ENCODE peak calls at places on chromosomes 3 and 15, in six cellular contexts. U is osteoblast, H is lung, M is colonic mucosa, S is body of pancreas, E is H1. Y is an unnamed sample. For H3K4me1, the result is how much of the 10 kb centered on the place peaks cover.

GRCh38 chr3:114299421-114299820 is 5.6 kb downstream of the TIGIT start:
- DNase-seq in U (peak), H (no peak), M (no peak), S (no peak), E (no peak), Y (no peak)

GRCh38 chr3:198088421-198088955 is 128.5 kb downstream of the LMLN start:
- DNase-seq in U (no peak), H (no peak), M (no peak), S (no peak), E (no peak), Y (no peak)

GRCh38 chr15:63942486-63943365 is 103.6 kb downstream of the DAPK2 start:
- DNase-seq in U (peak), H (no peak), M (peak), S (no peak), E (no peak), Y (no peak)

GRCh38 chr15:67080900-67081431 is 15.6 kb downstream of the SMAD3 start:
- DNase-seq in U (peak), H (peak), M (peak), S (peak), E (no peak), Y (no peak)

GRCh38 chr3:189902230-189903186 is 218.2 kb downstream of the P3H2 start:
- DNase-seq in U (no peak), H (no peak), M (no peak), S (no peak), E (no peak), Y (no peak)

GRCh38 chr3:161163297-161163696 is 57.8 kb upstream of the NMD3 start:
- DNase-seq in U (peak), H (no peak), M (no peak), S (no peak), E (no peak), Y (peak)

GRCh38 chr3:118501152-118501551 is 533.5 kb downstream of the IGSF11 start:
- DNase-seq in U (peak), H (peak), M (peak), S (peak), E (no peak), Y (no peak)

GRCh38 chr15:93109370-93110105 is 20.5 kb upstream of the RGMA start:
- DNase-seq in U (no peak), H (no peak), M (no peak), S (no peak), E (no peak), Y (no peak)

GRCh38 chr3:190345027-190345821 is 23.0 kb upstream of the CLDN1 start:
- DNase-seq in U (peak), H (no peak), M (no peak), S (peak), E (no peak), Y (peak)

GRCh38 chr15:27324871-27325270 is 353.9 kb downstream of the GABRG3 start:
- DNase-seq in U (no peak), H (no peak), M (no peak), S (no peak), E (no peak), Y (no peak)

GRCh38 chr15:36775209-36775608 is 195.8 kb downstream of the CDIN1 start:
- DNase-seq in U (no peak), H (no peak), M (no peak), S (no peak), E (no peak), Y (no peak)

GRCh38 chr3:20007960-20008359 is 4.1 kb downstream of the PP2D1 start:
- DNase-seq in U (no peak), H (no peak), M (no peak), S (no peak), E (no peak), Y (no peak)

GRCh38 chr15:64653757-64654156 is 121.6 kb downstream of the RBPMS2 start:
- DNase-seq in U (no peak), H (no peak), M (no peak), S (no peak), E (no peak), Y (no peak)

GRCh38 chr15:35932541-35932940 is 386.6 kb upstream of the DPH6 start:
- DNase-seq in U (no peak), H (no peak), M (no peak), S (no peak), E (no peak), Y (no peak)

GRCh38 chr3:188431553-188431952 is 277.6 kb downstream of the LPP start:
- DNase-seq in U (no peak), H (no peak), M (peak), S (no peak), E (no peak), Y (no peak)

GRCh38 chr3:196287066-196287404 is 491 bp downstream of the PCYT1A start:
- DNase-seq in U (no peak), H (peak), M (peak), S (no peak), E (no peak), Y (no peak)

GRCh38 chr3:61114316-61114953 is 136.8 kb downstream of the FHIT start:
- DNase-seq in U (no peak), H (no peak), M (no peak), S (peak), E (no peak), Y (no peak)

GRCh38 chr3:79606414-79606813 is 161.4 kb downstream of the ROBO1 start:
- DNase-seq in U (no peak), H (no peak), M (no peak), S (no peak), E (no peak), Y (no peak)

GRCh38 chr3:48619541-48620524 is 1.7 kb downstream of the TMEM89 start:
- DNase-seq in U (peak), H (no peak), M (no peak), S (peak), E (no peak), Y (no peak)

GRCh38 chr3:57230006-57230405 is 2.5 kb downstream of the APPL1 start:
- DNase-seq in U (peak), H (no peak), M (no peak), S (no peak), E (no peak), Y (no peak)

GRCh38 chr3:175073209-175073905 is 214.2 kb downstream of the NAALADL2 start:
- DNase-seq in U (no peak), H (no peak), M (no peak), S (no peak), E (no peak), Y (no peak)

GRCh38 chr3:9067352-9067975 is 104.2 kb upstream of the RAD18 start:
- DNase-seq in U (peak), H (peak), M (peak), S (peak), E (peak), Y (peak)

GRCh38 chr15:74421302-74422245 is 12.2 kb downstream of the SEMA7A start:
- DNase-seq in U (peak), H (no peak), M (no peak), S (no peak), E (no peak), Y (no peak)

GRCh38 chr3:113560845-113561623 is 28.7 kb downstream of the SIDT1 start:
- DNase-seq in U (no peak), H (no peak), M (no peak), S (no peak), E (no peak), Y (no peak)

GRCh38 chr3:84961492-84962255 is 2.9 kb downstream of the CADM2 start:
- DNase-seq in U (no peak), H (no peak), M (no peak), S (no peak), E (no peak), Y (no peak)

GRCh38 chr3:187722206-187722612 is 19.9 kb upstream of the RTP2 start:
- DNase-seq in U (no peak), H (no peak), M (no peak), S (no peak), E (no peak), Y (no peak)

GRCh38 chr3:139448104-139448503 is 28.2 kb downstream of the RBP2 start:
- DNase-seq in U (peak), H (no peak), M (no peak), S (peak), E (no peak), Y (no peak)

GRCh38 chr15:80999623-81000036 is 1.1 kb upstream of the TLNRD1 start:
- DNase-seq in U (no peak), H (no peak), M (peak), S (peak), E (no peak), Y (no peak)

GRCh38 chr3:155131104-155131503 is 51.0 kb downstream of the MME start:
- DNase-seq in U (peak), H (no peak), M (no peak), S (no peak), E (no peak), Y (no peak)

GRCh38 chr3:135214400-135214799 is 419.3 kb downstream of the EPHB1 start:
- DNase-seq in U (no peak), H (no peak), M (no peak), S (no peak), E (no peak), Y (no peak)

GRCh38 chr3:60268123-60268522 is 983.1 kb downstream of the FHIT start:
- DNase-seq in U (no peak), H (no peak), M (no peak), S (no peak), E (no peak), Y (no peak)

GRCh38 chr3:174253221-174253620 is 605.9 kb upstream of the NAALADL2 start:
- DNase-seq in U (peak), H (no peak), M (no peak), S (no peak), E (no peak), Y (no peak)

GRCh38 chr3:123732447-123732846 is 147.6 kb upstream of the HACD2 start:
- DNase-seq in U (peak), H (no peak), M (no peak), S (no peak), E (no peak), Y (peak)

GRCh38 chr3:15819576-15819975 is 21.8 kb upstream of the ANKRD28 start:
- DNase-seq in U (no peak), H (no peak), M (no peak), S (no peak), E (no peak), Y (no peak)

GRCh38 chr3:42666577-42666998 is 13.1 kb downstream of the ZBTB47 start:
- DNase-seq in U (peak), H (no peak), M (no peak), S (no peak), E (no peak), Y (no peak)

GRCh38 chr3:46960081-46960701 is 16.4 kb downstream of the CCDC12 start:
- DNase-seq in U (peak), H (no peak), M (no peak), S (peak), E (no peak), Y (no peak)

GRCh38 chr3:46960801-46961200 is 15.7 kb downstream of the CCDC12 start:
- DNase-seq in U (no peak), H (no peak), M (no peak), S (no peak), E (no peak), Y (no peak)

GRCh38 chr3:46959169-46959515 is 17.4 kb downstream of the CCDC12 start:
- DNase-seq in U (no peak), H (no peak), M (no peak), S (no peak), E (no peak), Y (no peak)

GRCh38 chr3:46955801-46956259 is 20.7 kb downstream of the CCDC12 start:
- DNase-seq in U (no peak), H (no peak), M (no peak), S (no peak), E (no peak), Y (no peak)

GRCh38 chr3:46958469-46959168 is 17.9 kb downstream of the CCDC12 start:
- DNase-seq in U (no peak), H (no peak), M (peak), S (no peak), E (no peak), Y (no peak)
- H3K4me1 ChIP-seq in U (under half), H (under half), M (under half), S (half or more), E (under half), Y (under half)

DNA sequence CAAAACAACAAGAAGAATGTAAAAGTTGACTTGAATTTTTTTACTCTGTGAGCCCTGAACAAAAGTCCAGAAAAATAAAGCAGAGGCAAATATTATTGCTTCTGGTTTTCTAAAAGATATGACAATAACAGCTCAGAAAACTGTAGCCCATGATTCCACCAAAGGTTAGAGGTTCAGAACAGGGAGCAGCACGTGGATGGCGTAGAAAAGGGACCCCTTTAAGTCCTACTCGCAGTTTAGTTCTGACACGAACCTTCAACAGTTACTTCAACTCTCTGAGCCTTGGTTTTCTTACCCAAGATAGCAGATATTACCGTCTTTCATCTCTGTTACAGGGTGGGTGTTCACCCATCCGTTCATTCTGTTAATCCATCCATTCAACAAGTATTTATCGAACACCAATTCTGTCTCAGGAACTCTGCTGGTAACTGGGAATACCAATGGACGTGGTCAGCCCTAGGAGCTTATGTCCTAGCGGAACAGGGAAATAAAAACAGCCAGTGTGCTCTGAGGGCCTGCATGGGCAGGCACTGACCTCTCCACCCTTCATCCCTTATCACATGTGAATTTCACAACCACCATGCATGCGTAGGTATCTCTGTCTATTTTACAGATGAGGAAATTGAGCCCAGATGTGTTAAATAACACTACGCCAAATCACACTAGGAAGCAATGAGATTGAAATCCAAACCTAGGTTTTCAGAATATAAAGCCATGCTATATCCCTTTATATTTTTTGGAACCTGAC is 274.2 kb upstream of the ICE2 start:
- DNase-seq in U (no peak), H (no peak), M (no peak), S (no peak), E (no peak), Y (no peak)
- H3K4me1 ChIP-seq in U (under half), H (under half), M (under half), S (under half), E (under half), Y (under half)

GRCh38 chr3:133745981-133746721 is at the start of gene TF:
- DNase-seq in U (no peak), H (no peak), M (no peak), S (no peak), E (no peak), Y (no peak)

GRCh38 chr3:133744241-133744640 is 2.0 kb upstream of the TF start:
- DNase-seq in U (no peak), H (no peak), M (no peak), S (no peak), E (no peak), Y (no peak)

GRCh38 chr3:133746722-133747086 is 511 bp downstream of the TF start:
- DNase-seq in U (no peak), H (no peak), M (no peak), S (no peak), E (no peak), Y (no peak)

GRCh38 chr3:133745108-133745507 is 1.1 kb upstream of the TF start:
- DNase-seq in U (no peak), H (no peak), M (no peak), S (no peak), E (no peak), Y (no peak)

DNA sequence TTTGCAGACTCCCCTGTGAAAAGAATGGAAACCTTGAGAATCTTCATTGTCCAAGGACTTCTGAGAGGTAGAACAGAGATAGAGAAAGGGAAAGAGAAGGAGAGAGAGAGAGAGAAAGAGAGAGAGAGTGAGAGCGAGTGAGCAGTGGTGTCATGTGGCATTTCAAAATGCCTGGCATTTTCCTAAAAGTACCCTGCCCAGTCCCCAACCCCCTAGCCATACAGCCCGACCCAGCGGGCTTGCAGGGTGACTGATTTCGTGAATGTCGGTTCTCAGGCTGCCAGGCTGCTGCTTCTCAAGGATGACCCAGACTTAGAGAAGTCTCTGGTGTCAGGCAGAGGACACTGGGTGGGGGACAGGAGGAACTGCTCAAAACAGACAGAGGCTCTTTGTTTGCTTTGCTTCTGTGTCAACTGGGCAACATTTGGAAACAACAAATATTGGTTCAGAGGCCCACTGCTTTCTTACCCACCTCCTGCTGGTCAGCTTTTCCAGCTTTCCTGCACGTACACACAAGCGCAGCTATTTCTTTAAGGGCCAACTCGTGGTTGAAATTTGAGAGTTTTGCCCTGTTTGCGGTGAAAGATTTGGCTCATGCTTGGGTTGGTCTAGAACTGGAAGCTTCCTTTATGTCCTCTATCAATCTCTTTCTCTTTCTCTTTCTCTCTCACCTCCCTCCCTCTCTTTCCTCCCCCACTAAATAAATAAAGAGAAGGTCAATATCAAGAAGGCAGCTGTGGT is 3.7 kb upstream of the TF start:
- DNase-seq in U (peak), H (no peak), M (no peak), S (no peak), E (no peak), Y (no peak)
- H3K4me1 ChIP-seq in U (under half), H (under half), M (under half), S (under half), E (under half), Y (under half)

GRCh38 chr3:50261505-50261904 is 7.4 kb upstream of the SEMA3B start:
- DNase-seq in U (no peak), H (no peak), M (no peak), S (no peak), E (no peak), Y (no peak)
- H3K4me1 ChIP-seq in U (under half), H (under half), M (under half), S (half or more), E (under half), Y (under half)

DNA sequence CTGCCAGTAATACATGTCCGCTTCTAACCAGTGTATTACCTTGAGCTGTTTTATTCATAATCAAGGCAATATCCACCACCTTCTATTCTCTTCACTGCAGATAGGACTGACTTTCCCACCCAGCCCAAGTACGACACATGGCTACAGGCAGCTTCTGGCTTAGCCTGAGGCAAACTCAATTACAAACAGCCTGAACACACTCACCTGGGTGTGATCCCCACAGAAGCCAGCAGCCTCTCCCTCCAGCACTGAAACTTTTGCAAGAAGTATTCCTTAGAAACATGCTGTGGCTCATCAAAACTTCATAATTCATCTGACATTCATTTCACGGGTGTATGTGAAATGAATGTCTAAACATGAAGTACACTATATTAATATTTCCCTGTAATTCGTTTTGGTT is 13.5 kb upstream of the KCNMB3 start:
- DNase-seq in U (no peak), H (no peak), M (no peak), S (no peak), E (no peak), Y (no peak)
- H3K4me1 ChIP-seq in U (under half), H (under half), M (under half), S (under half), E (under half), Y (under half)

DNA sequence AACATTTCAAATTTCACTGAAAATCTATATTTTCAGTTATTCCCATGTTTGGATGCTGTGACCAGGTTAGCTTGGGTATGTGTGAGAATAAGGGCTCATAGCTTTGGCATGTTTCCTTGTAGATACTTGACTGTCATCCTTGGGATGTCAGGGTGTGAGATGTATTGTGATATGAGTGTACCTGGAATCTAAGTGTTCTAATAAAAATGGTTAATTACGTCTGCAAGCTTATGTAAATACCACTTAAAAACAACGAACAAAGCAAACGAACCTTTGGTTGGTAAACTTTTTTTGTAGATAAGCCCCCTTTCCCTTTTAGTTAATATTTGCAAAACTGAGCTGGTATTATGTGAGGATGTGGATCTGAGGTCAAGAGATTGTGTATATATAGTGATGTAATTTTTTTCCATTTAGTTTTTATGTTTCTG is 63.5 kb downstream of the FNDC3B start:
- DNase-seq in U (no peak), H (no peak), M (no peak), S (no peak), E (no peak), Y (no peak)
- H3K4me1 ChIP-seq in U (half or more), H (under half), M (under half), S (half or more), E (under half), Y (half or more)

GRCh38 chr15:89332446-89332845 is 2.2 kb downstream of the POLG start:
- DNase-seq in U (peak), H (no peak), M (no peak), S (no peak), E (no peak), Y (no peak)
- H3K4me1 ChIP-seq in U (under half), H (under half), M (under half), S (half or more), E (under half), Y (under half)

Y was measured in Panc1.